ENCODE peak calls at places on chromosomes 13 and 19, in seven cellular contexts. One of them, this sample, is unnamed.

GRCh38 chr19:34601071-34601470 is 75.9 kb downstream of the SCGB2B2 start:
- DNase-seq in stimulated activated naive CD4-positive, alpha-beta T cell: no peak
- DNase-seq in activated naive CD4-positive, alpha-beta T cell treated with Interleukin-2 at 50 U/mL for 16 hours: no peak
- DNase-seq in lower leg skin: no peak
- DNase-seq in substantia nigra: no peak
- DNase-seq in Right ventricle myocardium superior: no peak
- DNase-seq in NCI-H345: no peak
- DNase-seq in this sample: no peak

GRCh38 chr13:109274188-109274821 is 512.1 kb downstream of the IRS2 start:
- DNase-seq in stimulated activated naive CD4-positive, alpha-beta T cell: no peak
- DNase-seq in activated naive CD4-positive, alpha-beta T cell treated with Interleukin-2 at 50 U/mL for 16 hours: no peak
- DNase-seq in lower leg skin: no peak
- DNase-seq in substantia nigra: no peak
- DNase-seq in Right ventricle myocardium superior: no peak
- DNase-seq in NCI-H345: no peak
- DNase-seq in this sample: no peak

GRCh38 chr13:30002577-30002976 is 152.2 kb upstream of the UBL3 start:
- DNase-seq in stimulated activated naive CD4-positive, alpha-beta T cell: no peak
- DNase-seq in activated naive CD4-positive, alpha-beta T cell treated with Interleukin-2 at 50 U/mL for 16 hours: no peak
- DNase-seq in lower leg skin: no peak
- DNase-seq in substantia nigra: no peak
- DNase-seq in Right ventricle myocardium superior: no peak
- DNase-seq in NCI-H345: no peak
- DNase-seq in this sample: no peak

GRCh38 chr19:58570770-58571574 is 2.2 kb downstream of the MZF1 start:
- DNase-seq in stimulated activated naive CD4-positive, alpha-beta T cell: no peak
- DNase-seq in activated naive CD4-positive, alpha-beta T cell treated with Interleukin-2 at 50 U/mL for 16 hours: no peak
- DNase-seq in lower leg skin: no peak
- DNase-seq in substantia nigra: no peak
- DNase-seq in Right ventricle myocardium superior: no peak
- DNase-seq in NCI-H345: no peak
- DNase-seq in this sample: no peak

GRCh38 chr13:99827011-99827410 is 144.6 kb downstream of the ZIC5 start:
- DNase-seq in stimulated activated naive CD4-positive, alpha-beta T cell: no peak
- DNase-seq in activated naive CD4-positive, alpha-beta T cell treated with Interleukin-2 at 50 U/mL for 16 hours: no peak
- DNase-seq in lower leg skin: no peak
- DNase-seq in substantia nigra: no peak
- DNase-seq in Right ventricle myocardium superior: no peak
- DNase-seq in NCI-H345: no peak
- DNase-seq in this sample: no peak

GRCh38 chr19:50415661-50416033 is 3.1 kb upstream of the SPIB start:
- DNase-seq in stimulated activated naive CD4-positive, alpha-beta T cell: no peak
- DNase-seq in activated naive CD4-positive, alpha-beta T cell treated with Interleukin-2 at 50 U/mL for 16 hours: no peak
- DNase-seq in lower leg skin: no peak
- DNase-seq in substantia nigra: no peak
- DNase-seq in Right ventricle myocardium superior: peak; percentile 59
- DNase-seq in NCI-H345: no peak
- DNase-seq in this sample: peak; percentile 77

GRCh38 chr19:19642506-19643157 is 825 bp downstream of the GMIP start:
- DNase-seq in stimulated activated naive CD4-positive, alpha-beta T cell: no peak
- DNase-seq in activated naive CD4-positive, alpha-beta T cell treated with Interleukin-2 at 50 U/mL for 16 hours: peak; percentile 60
- DNase-seq in lower leg skin: no peak
- DNase-seq in substantia nigra: no peak
- DNase-seq in Right ventricle myocardium superior: no peak
- DNase-seq in NCI-H345: no peak
- DNase-seq in this sample: no peak

GRCh38 chr19:5652261-5652660 is 28.1 kb downstream of the MICOS13 start:
- DNase-seq in stimulated activated naive CD4-positive, alpha-beta T cell: no peak
- DNase-seq in activated naive CD4-positive, alpha-beta T cell treated with Interleukin-2 at 50 U/mL for 16 hours: no peak
- DNase-seq in lower leg skin: no peak
- DNase-seq in substantia nigra: no peak
- DNase-seq in Right ventricle myocardium superior: no peak
- DNase-seq in NCI-H345: no peak
- DNase-seq in this sample: no peak

GRCh38 chr19:289651-290538 is 1.3 kb downstream of the PLPP2 start:
- DNase-seq in stimulated activated naive CD4-positive, alpha-beta T cell: no peak
- DNase-seq in activated naive CD4-positive, alpha-beta T cell treated with Interleukin-2 at 50 U/mL for 16 hours: peak; percentile 43
- DNase-seq in lower leg skin: peak; percentile 58
- DNase-seq in substantia nigra: no peak
- DNase-seq in Right ventricle myocardium superior: peak; percentile 22
- DNase-seq in NCI-H345: peak; percentile 87
- DNase-seq in this sample: no peak

GRCh38 chr13:33640832-33641231 is 177.1 kb upstream of the RFC3 start:
- DNase-seq in stimulated activated naive CD4-positive, alpha-beta T cell: no peak
- DNase-seq in activated naive CD4-positive, alpha-beta T cell treated with Interleukin-2 at 50 U/mL for 16 hours: no peak
- DNase-seq in lower leg skin: no peak
- DNase-seq in substantia nigra: no peak
- DNase-seq in Right ventricle myocardium superior: no peak
- DNase-seq in NCI-H345: no peak
- DNase-seq in this sample: no peak

GRCh38 chr13:57557979-57558529 is 73.5 kb upstream of the PCDH17 start:
- DNase-seq in stimulated activated naive CD4-positive, alpha-beta T cell: no peak
- DNase-seq in activated naive CD4-positive, alpha-beta T cell treated with Interleukin-2 at 50 U/mL for 16 hours: no peak
- DNase-seq in lower leg skin: no peak
- DNase-seq in substantia nigra: no peak
- DNase-seq in Right ventricle myocardium superior: no peak
- DNase-seq in NCI-H345: no peak
- DNase-seq in this sample: peak; percentile 81

GRCh38 chr13:67192751-67193150 is 37.4 kb downstream of the PCDH9 start:
- DNase-seq in stimulated activated naive CD4-positive, alpha-beta T cell: no peak
- DNase-seq in activated naive CD4-positive, alpha-beta T cell treated with Interleukin-2 at 50 U/mL for 16 hours: no peak
- DNase-seq in lower leg skin: no peak
- DNase-seq in substantia nigra: no peak
- DNase-seq in Right ventricle myocardium superior: no peak
- DNase-seq in NCI-H345: no peak
- DNase-seq in this sample: no peak

GRCh38 chr19:49954092-49954825 is 6.7 kb downstream of the SIGLEC11 start:
- DNase-seq in stimulated activated naive CD4-positive, alpha-beta T cell: no peak
- DNase-seq in activated naive CD4-positive, alpha-beta T cell treated with Interleukin-2 at 50 U/mL for 16 hours: no peak
- DNase-seq in lower leg skin: no peak
- DNase-seq in substantia nigra: no peak
- DNase-seq in Right ventricle myocardium superior: no peak
- DNase-seq in NCI-H345: no peak
- DNase-seq in this sample: no peak

GRCh38 chr13:68107667-68108066 is 877.5 kb upstream of the PCDH9 start:
- DNase-seq in stimulated activated naive CD4-positive, alpha-beta T cell: no peak
- DNase-seq in activated naive CD4-positive, alpha-beta T cell treated with Interleukin-2 at 50 U/mL for 16 hours: no peak
- DNase-seq in lower leg skin: no peak
- DNase-seq in substantia nigra: no peak
- DNase-seq in Right ventricle myocardium superior: no peak
- DNase-seq in NCI-H345: no peak
- DNase-seq in this sample: no peak

GRCh38 chr19:3366104-3366760 is at the start of gene NFIC:
- DNase-seq in stimulated activated naive CD4-positive, alpha-beta T cell: peak; percentile 11
- DNase-seq in activated naive CD4-positive, alpha-beta T cell treated with Interleukin-2 at 50 U/mL for 16 hours: peak; percentile 55
- DNase-seq in lower leg skin: peak; percentile 78
- DNase-seq in substantia nigra: no peak
- DNase-seq in Right ventricle myocardium superior: peak; percentile 88
- DNase-seq in NCI-H345: peak; percentile 27
- DNase-seq in this sample: peak; percentile 76

GRCh38 chr13:107441279-107441678 is 774.1 kb downstream of the LIG4 start:
- DNase-seq in stimulated activated naive CD4-positive, alpha-beta T cell: no peak
- DNase-seq in activated naive CD4-positive, alpha-beta T cell treated with Interleukin-2 at 50 U/mL for 16 hours: no peak
- DNase-seq in lower leg skin: no peak
- DNase-seq in substantia nigra: no peak
- DNase-seq in Right ventricle myocardium superior: no peak
- DNase-seq in NCI-H345: no peak
- DNase-seq in this sample: no peak

GRCh38 chr13:112785419-112785856 is 95.6 kb downstream of the ATP11A start:
- DNase-seq in stimulated activated naive CD4-positive, alpha-beta T cell: no peak
- DNase-seq in activated naive CD4-positive, alpha-beta T cell treated with Interleukin-2 at 50 U/mL for 16 hours: no peak
- DNase-seq in lower leg skin: no peak
- DNase-seq in substantia nigra: no peak
- DNase-seq in Right ventricle myocardium superior: no peak
- DNase-seq in NCI-H345: no peak
- DNase-seq in this sample: no peak

GRCh38 chr19:44756089-44756562 is 7.6 kb downstream of the BCL3 start:
- DNase-seq in stimulated activated naive CD4-positive, alpha-beta T cell: no peak
- DNase-seq in activated naive CD4-positive, alpha-beta T cell treated with Interleukin-2 at 50 U/mL for 16 hours: no peak
- DNase-seq in lower leg skin: no peak
- DNase-seq in substantia nigra: no peak
- DNase-seq in Right ventricle myocardium superior: no peak
- DNase-seq in NCI-H345: no peak
- DNase-seq in this sample: no peak

GRCh38 chr13:106650690-106651205 is 82.8 kb upstream of the ARGLU1 start:
- DNase-seq in stimulated activated naive CD4-positive, alpha-beta T cell: no peak
- DNase-seq in activated naive CD4-positive, alpha-beta T cell treated with Interleukin-2 at 50 U/mL for 16 hours: no peak
- DNase-seq in lower leg skin: no peak
- DNase-seq in substantia nigra: no peak
- DNase-seq in Right ventricle myocardium superior: no peak
- DNase-seq in NCI-H345: no peak
- DNase-seq in this sample: no peak